ENCODE peak calls at places on chromosomes 7 and 10, in four cellular contexts. O, A, C and F are unnamed samples.

GRCh38 chr10:48279081-48279751 is 4.7 kb upstream of the FRMPD2 start:
- DNase-seq in A (no peak), O (no peak), C (no peak), F (no peak)

GRCh38 chr7:84801396-84801795 is 385.5 kb downstream of the SEMA3D start:
- DNase-seq in A (no peak), O (peak), C (no peak), F (no peak)

GRCh38 chr7:5827755-5828154 is 46.3 kb upstream of the RNF216 start:
- DNase-seq in A (peak), C (peak), O (peak), F (no peak)

GRCh38 chr7:75762350-75762917 is 9.6 kb downstream of the CCL26 start:
- DNase-seq in O (peak), C (no peak), A (peak), F (peak)

GRCh38 chr7:90563286-90563685 is 32.8 kb upstream of the CDK14 start:
- DNase-seq in A (no peak), C (no peak), O (no peak), F (no peak)

GRCh38 chr7:94655884-94656657 is at the start of gene SGCE:
- DNase-seq in O (peak), A (peak), C (peak), F (peak)

GRCh38 chr7:137001041-137001440 is 132.6 kb downstream of the CHRM2 start:
- DNase-seq in C (no peak), A (no peak), O (peak), F (no peak)

GRCh38 chr10:133124357-133125211 is 35.4 kb upstream of the KNDC1 start:
- DNase-seq in A (no peak), C (no peak), O (peak), F (peak)

GRCh38 chr10:78830062-78830974 is 238.4 kb upstream of the ZMIZ1 start:
- DNase-seq in C (no peak), O (peak), A (peak), F (no peak)

GRCh38 chr10:26890956-26891355 is 30.2 kb upstream of the ABI1 start:
- DNase-seq in O (peak), A (peak), C (no peak), F (peak)